ENCODE peak calls at places on chromosomes 3 and 15, in four cellular contexts. One of them, this sample, is unnamed.
A peak's percentile ranks its signal among the peaks of the same experiment; 100 is the strongest.

GRCh38 chr3:196016485-196016884 is 65.4 kb downstream of the TFRC start:
- DNase-seq in K562: no peak
- DNase-seq in HepG2: no peak
- DNase-seq in GM12878: no peak
- DNase-seq in this sample: no peak

GRCh38 chr15:70356919-70357318 is 259.2 kb upstream of the TLE3 start:
- DNase-seq in K562: no peak
- DNase-seq in HepG2: no peak
- DNase-seq in GM12878: no peak
- DNase-seq in this sample: no peak

GRCh38 chr3:31859245-31859644 is 121.8 kb downstream of the OSBPL10 start:
- DNase-seq in K562: no peak
- DNase-seq in HepG2: no peak
- DNase-seq in GM12878: no peak
- DNase-seq in this sample: no peak

GRCh38 chr3:196080517-196080841 is 1.4 kb downstream of the TFRC start:
- DNase-seq in K562: no peak
- DNase-seq in HepG2: no peak
- DNase-seq in GM12878: no peak
- DNase-seq in this sample: no peak

GRCh38 chr3:181326637-181327223 is 337.2 kb upstream of the DNAJC19 start:
- DNase-seq in K562: peak; percentile 25
- DNase-seq in HepG2: peak; percentile 18
- DNase-seq in GM12878: no peak
- DNase-seq in this sample: no peak

GRCh38 chr3:15536856-15537255 is 15.3 kb upstream of the COLQ start:
- DNase-seq in K562: no peak
- DNase-seq in HepG2: no peak
- DNase-seq in GM12878: no peak
- DNase-seq in this sample: no peak

GRCh38 chr3:122415104-122415744 is 638 bp downstream of the WDR5B start:
- DNase-seq in K562: peak; percentile 48
- DNase-seq in HepG2: peak; percentile 25
- DNase-seq in GM12878: peak; percentile 39
- DNase-seq in this sample: peak; percentile 41

GRCh38 chr3:159898147-159898546 is 90.5 kb upstream of the IL12A start:
- DNase-seq in K562: no peak
- DNase-seq in HepG2: no peak
- DNase-seq in GM12878: no peak
- DNase-seq in this sample: peak; percentile 12

GRCh38 chr15:70235347-70235746 is 137.6 kb upstream of the TLE3 start:
- DNase-seq in K562: no peak
- DNase-seq in HepG2: no peak
- DNase-seq in GM12878: no peak
- DNase-seq in this sample: no peak

GRCh38 chr3:197791120-197792018 is at the start of gene LRCH3:
- DNase-seq in K562: peak; percentile 89
- DNase-seq in HepG2: peak; percentile 56
- DNase-seq in GM12878: no peak
- DNase-seq in this sample: peak; percentile 95

GRCh38 chr3:87390821-87391220 is 114.4 kb upstream of the POU1F1 start:
- DNase-seq in K562: no peak
- DNase-seq in HepG2: no peak
- DNase-seq in GM12878: no peak
- DNase-seq in this sample: no peak

GRCh38 chr3:48543271-48543866 is 13.2 kb downstream of the PFKFB4 start:
- DNase-seq in K562: no peak
- DNase-seq in HepG2: no peak
- DNase-seq in GM12878: no peak
- DNase-seq in this sample: no peak

GRCh38 chr15:51497806-51498205 is 124.8 kb downstream of the DMXL2 start:
- DNase-seq in K562: no peak
- DNase-seq in HepG2: no peak
- DNase-seq in GM12878: no peak
- DNase-seq in this sample: no peak

GRCh38 chr3:141407043-141407442 is 38.7 kb downstream of the ZBTB38 start:
- DNase-seq in K562: no peak
- DNase-seq in HepG2: no peak
- DNase-seq in GM12878: no peak
- DNase-seq in this sample: no peak

GRCh38 chr15:83654379-83655236 is 685 bp downstream of the ADAMTSL3 start:
- DNase-seq in K562: no peak
- DNase-seq in HepG2: no peak
- DNase-seq in GM12878: no peak
- DNase-seq in this sample: peak; percentile 63

GRCh38 chr15:45498701-45499100 is 23.9 kb downstream of the SLC30A4 start:
- DNase-seq in K562: no peak
- DNase-seq in HepG2: no peak
- DNase-seq in GM12878: no peak
- DNase-seq in this sample: no peak

GRCh38 chr3:109545746-109546145 is 208.4 kb upstream of the DPPA4 start:
- DNase-seq in K562: no peak
- DNase-seq in HepG2: no peak
- DNase-seq in GM12878: no peak
- DNase-seq in this sample: no peak

GRCh38 chr3:79985866-79986265 is 218.1 kb upstream of the ROBO1 start:
- DNase-seq in K562: no peak
- DNase-seq in HepG2: no peak
- DNase-seq in GM12878: no peak
- DNase-seq in this sample: no peak

GRCh38 chr15:89164712-89165211 is 56.6 kb downstream of the RLBP1 start:
- DNase-seq in K562: no peak
- DNase-seq in HepG2: peak; percentile 47
- DNase-seq in GM12878: no peak
- DNase-seq in this sample: no peak

GRCh38 chr3:66797916-66798560 is 200.1 kb upstream of the KBTBD8 start:
- DNase-seq in K562: no peak
- DNase-seq in HepG2: no peak
- DNase-seq in GM12878: no peak
- DNase-seq in this sample: peak; percentile 71

GRCh38 chr15:51077565-51078153 is 17.0 kb downstream of the TNFAIP8L3 start:
- DNase-seq in K562: peak; percentile 72
- DNase-seq in HepG2: no peak
- DNase-seq in GM12878: peak; percentile 48
- DNase-seq in this sample: peak; percentile 91

GRCh38 chr3:176799675-176800074 is 397.6 kb downstream of the TBL1XR1 start:
- DNase-seq in K562: no peak
- DNase-seq in HepG2: no peak
- DNase-seq in GM12878: no peak
- DNase-seq in this sample: no peak

GRCh38 chr15:73935547-73935946 is 9.3 kb downstream of the LOXL1 start:
- DNase-seq in K562: no peak
- DNase-seq in HepG2: no peak
- DNase-seq in GM12878: no peak
- DNase-seq in this sample: no peak

GRCh38 chr3:133746722-133747086 is 511 bp downstream of the TF start:
- DNase-seq in K562: no peak
- DNase-seq in HepG2: no peak
- DNase-seq in GM12878: no peak
- DNase-seq in this sample: no peak

GRCh38 chr15:53059273-53060043 is 269.3 kb upstream of the ONECUT1 start:
- DNase-seq in K562: no peak
- DNase-seq in HepG2: no peak
- DNase-seq in GM12878: no peak
- DNase-seq in this sample: no peak

GRCh38 chr3:173395412-173396181 is 1.9 kb upstream of the NLGN1 start:
- DNase-seq in K562: peak; percentile 8
- DNase-seq in HepG2: no peak
- DNase-seq in GM12878: no peak
- DNase-seq in this sample: peak; percentile 85

GRCh38 chr15:80920271-80920699 is 69.3 kb downstream of the MESD start:
- DNase-seq in K562: no peak
- DNase-seq in HepG2: no peak
- DNase-seq in GM12878: no peak
- DNase-seq in this sample: no peak

GRCh38 chr15:88627463-88627862 is 6.3 kb downstream of the AEN start:
- DNase-seq in K562: no peak
- DNase-seq in HepG2: no peak
- DNase-seq in GM12878: no peak
- DNase-seq in this sample: no peak

GRCh38 chr3:113485161-113485609 is 29.8 kb downstream of the SPICE1 start:
- DNase-seq in K562: no peak
- DNase-seq in HepG2: peak; percentile 53
- DNase-seq in GM12878: no peak
- DNase-seq in this sample: peak; percentile 16

GRCh38 chr15:69951511-69952209 is 146.1 kb downstream of the TLE3 start:
- DNase-seq in K562: no peak
- DNase-seq in HepG2: no peak
- DNase-seq in GM12878: no peak
- DNase-seq in this sample: no peak

GRCh38 chr3:194664857-194665256 is 7.1 kb downstream of the LSG1 start:
- DNase-seq in K562: no peak
- DNase-seq in HepG2: no peak
- DNase-seq in GM12878: no peak
- DNase-seq in this sample: no peak

GRCh38 chr15:93089855-93090305 is 869 bp upstream of the RGMA start:
- DNase-seq in K562: no peak
- DNase-seq in HepG2: no peak
- DNase-seq in GM12878: no peak
- DNase-seq in this sample: no peak

GRCh38 chr3:151205482-151205881 is 2.5 kb upstream of the GPR171 start:
- DNase-seq in K562: no peak
- DNase-seq in HepG2: no peak
- DNase-seq in GM12878: no peak
- DNase-seq in this sample: no peak

GRCh38 chr3:62277986-62278385 is 95.4 kb downstream of the FEZF2 start:
- DNase-seq in K562: no peak
- DNase-seq in HepG2: no peak
- DNase-seq in GM12878: no peak
- DNase-seq in this sample: no peak

GRCh38 chr3:40723078-40723660 is 198.4 kb downstream of the ZNF621 start:
- DNase-seq in K562: no peak
- DNase-seq in HepG2: no peak
- DNase-seq in GM12878: no peak
- DNase-seq in this sample: no peak

GRCh38 chr15:23642413-23643044 is 5.1 kb downstream of the MAGEL2 start:
- DNase-seq in K562: peak; percentile 76
- DNase-seq in HepG2: peak; percentile 51
- DNase-seq in GM12878: no peak
- DNase-seq in this sample: peak; percentile 69
- TF ChIP-seq CREM in K562: peak; percentile 9
- TF ChIP-seq CREM in HepG2: no peak
- TF ChIP-seq CREM in GM12878: no peak
- TF ChIP-seq CREM in this sample: no peak

DNA sequence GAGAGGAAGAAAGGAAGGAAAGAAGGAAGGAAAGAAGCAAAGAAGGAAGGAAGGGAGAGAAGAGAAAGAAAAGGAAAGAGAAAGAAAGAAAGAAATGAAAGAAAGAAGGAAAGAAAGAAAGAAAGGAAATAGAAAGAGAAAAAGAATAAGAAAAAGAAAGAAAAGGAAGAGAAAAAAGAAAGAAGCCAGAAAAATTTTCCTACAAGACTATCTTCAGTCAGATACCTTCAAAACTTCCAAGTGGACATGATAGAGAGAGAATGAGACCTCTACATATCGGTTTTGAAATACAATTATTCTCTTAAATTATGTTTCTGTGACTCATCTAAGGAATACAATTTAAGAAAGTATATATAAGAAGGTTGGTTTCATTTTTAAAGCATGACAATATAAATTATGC is 1369.0 kb downstream of the ZPLD1 start:
- DNase-seq in K562: no peak
- DNase-seq in HepG2: no peak
- DNase-seq in GM12878: no peak
- DNase-seq in this sample: no peak
- TF ChIP-seq CREM in K562: no peak
- TF ChIP-seq CREM in HepG2: no peak
- TF ChIP-seq CREM in GM12878: no peak
- TF ChIP-seq CREM in this sample: no peak

GRCh38 chr3:98560911-98561310 is 29.1 kb downstream of the GPR15 start:
- DNase-seq in K562: no peak
- DNase-seq in HepG2: no peak
- DNase-seq in GM12878: no peak
- DNase-seq in this sample: no peak
- TF ChIP-seq CREM in K562: no peak
- TF ChIP-seq CREM in HepG2: no peak
- TF ChIP-seq CREM in GM12878: peak; percentile 35
- TF ChIP-seq CREM in this sample: no peak

GRCh38 chr3:100454684-100455083 is 37.7 kb upstream of the TMEM45A start:
- DNase-seq in K562: peak; percentile 15
- DNase-seq in HepG2: peak; percentile 16
- DNase-seq in GM12878: no peak
- DNase-seq in this sample: no peak
- TF ChIP-seq CREM in K562: no peak
- TF ChIP-seq CREM in HepG2: no peak
- TF ChIP-seq CREM in GM12878: no peak
- TF ChIP-seq CREM in this sample: no peak

GRCh38 chr3:20769430-20769829 is 583.4 kb upstream of the SGO1 start:
- DNase-seq in K562: no peak
- DNase-seq in HepG2: no peak
- DNase-seq in GM12878: no peak
- DNase-seq in this sample: no peak
- TF ChIP-seq CREM in K562: no peak
- TF ChIP-seq CREM in HepG2: no peak
- TF ChIP-seq CREM in GM12878: no peak
- TF ChIP-seq CREM in this sample: no peak

GRCh38 chr3:36813320-36813719 is 49.0 kb upstream of the DCLK3 start:
- DNase-seq in K562: no peak
- DNase-seq in HepG2: no peak
- DNase-seq in GM12878: no peak
- DNase-seq in this sample: no peak

GRCh38 chr3:36812240-36812639 is 47.9 kb upstream of the DCLK3 start:
- DNase-seq in K562: no peak
- DNase-seq in HepG2: no peak
- DNase-seq in GM12878: no peak
- DNase-seq in this sample: peak; percentile 19

GRCh38 chr3:36814071-36814717 is 49.8 kb upstream of the DCLK3 start:
- DNase-seq in K562: no peak
- DNase-seq in HepG2: no peak
- DNase-seq in GM12878: no peak
- DNase-seq in this sample: no peak

GRCh38 chr3:36814776-36815175 is 50.4 kb upstream of the DCLK3 start:
- DNase-seq in K562: peak; percentile 41
- DNase-seq in HepG2: no peak
- DNase-seq in GM12878: no peak
- DNase-seq in this sample: no peak

DNA sequence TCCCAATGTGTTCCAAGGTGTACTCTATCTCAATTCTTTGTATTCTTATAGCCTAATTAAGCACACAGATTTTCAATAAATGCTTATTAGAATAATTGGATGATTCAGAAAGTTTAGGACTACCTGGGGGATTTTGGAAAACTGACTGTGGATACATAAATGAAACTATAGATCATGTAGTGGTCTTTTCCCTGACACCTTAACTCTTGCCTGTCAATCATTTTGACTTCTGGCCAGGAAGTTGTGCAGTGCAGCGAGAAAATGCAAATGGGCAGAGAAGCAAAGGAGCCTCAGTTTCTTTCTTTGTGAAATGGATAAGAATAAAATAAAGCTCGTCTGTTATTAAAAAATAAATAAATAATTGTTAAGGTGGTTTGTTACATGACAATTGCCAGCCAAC is 47.4 kb upstream of the DCLK3 start:
- DNase-seq in K562: no peak
- DNase-seq in HepG2: no peak
- DNase-seq in GM12878: no peak
- DNase-seq in this sample: no peak
- TF ChIP-seq CREM in K562: no peak
- TF ChIP-seq CREM in HepG2: no peak
- TF ChIP-seq CREM in GM12878: no peak
- TF ChIP-seq CREM in this sample: no peak

This sample was measured in WTC11.